ENCODE peak calls at places on chromosomes 7 and 10, in four cellular contexts. One of them, this sample, is unnamed.

GRCh38 chr10:92914478-92915066 is 66.3 kb downstream of the EXOC6 start:
- DNase-seq in naive thymus-derived CD8-positive, alpha-beta T cell: peak
- DNase-seq in RPMI7951: peak
- DNase-seq in NCI-H524 treated with DMSO at 0.1 percent for 48 hours: no peak
- DNase-seq in this sample: no peak

GRCh38 chr10:83212632-83213349 is 926.5 kb upstream of the GHITM start:
- DNase-seq in NCI-H524 treated with DMSO at 0.1 percent for 48 hours: no peak
- DNase-seq in RPMI7951: peak
- DNase-seq in naive thymus-derived CD8-positive, alpha-beta T cell: no peak
- DNase-seq in this sample: no peak

GRCh38 chr7:138546064-138546619 is 86.1 kb downstream of the TRIM24 start:
- DNase-seq in NCI-H524 treated with DMSO at 0.1 percent for 48 hours: no peak
- DNase-seq in naive thymus-derived CD8-positive, alpha-beta T cell: no peak
- DNase-seq in RPMI7951: no peak
- DNase-seq in this sample: no peak

GRCh38 chr10:127349737-127350136 is 153.3 kb upstream of the INSYN2A start:
- DNase-seq in RPMI7951: peak
- DNase-seq in NCI-H524 treated with DMSO at 0.1 percent for 48 hours: no peak
- DNase-seq in naive thymus-derived CD8-positive, alpha-beta T cell: no peak
- DNase-seq in this sample: no peak

GRCh38 chr7:51141451-51141971 is 175.1 kb downstream of the COBL start:
- DNase-seq in naive thymus-derived CD8-positive, alpha-beta T cell: no peak
- DNase-seq in NCI-H524 treated with DMSO at 0.1 percent for 48 hours: no peak
- DNase-seq in RPMI7951: peak
- DNase-seq in this sample: no peak

GRCh38 chr10:71334228-71334791 is 15.3 kb downstream of the SLC29A3 start:
- DNase-seq in RPMI7951: no peak
- DNase-seq in NCI-H524 treated with DMSO at 0.1 percent for 48 hours: no peak
- DNase-seq in naive thymus-derived CD8-positive, alpha-beta T cell: no peak
- DNase-seq in this sample: no peak

GRCh38 chr10:31583358-31583757 is 264.3 kb downstream of the ZEB1 start:
- DNase-seq in NCI-H524 treated with DMSO at 0.1 percent for 48 hours: no peak
- DNase-seq in naive thymus-derived CD8-positive, alpha-beta T cell: no peak
- DNase-seq in RPMI7951: no peak
- DNase-seq in this sample: no peak

GRCh38 chr10:33211123-33211878 is 123.2 kb downstream of the NRP1 start:
- DNase-seq in RPMI7951: peak
- DNase-seq in naive thymus-derived CD8-positive, alpha-beta T cell: no peak
- DNase-seq in NCI-H524 treated with DMSO at 0.1 percent for 48 hours: no peak
- DNase-seq in this sample: no peak

GRCh38 chr7:158710651-158711102 is 6.1 kb upstream of the NCAPG2 start:
- DNase-seq in RPMI7951: peak
- DNase-seq in naive thymus-derived CD8-positive, alpha-beta T cell: no peak
- DNase-seq in NCI-H524 treated with DMSO at 0.1 percent for 48 hours: no peak
- DNase-seq in this sample: no peak

GRCh38 chr7:135185471-135186260 is 15.2 kb upstream of the CYREN start:
- DNase-seq in RPMI7951: no peak
- DNase-seq in NCI-H524 treated with DMSO at 0.1 percent for 48 hours: no peak
- DNase-seq in naive thymus-derived CD8-positive, alpha-beta T cell: no peak
- DNase-seq in this sample: no peak

GRCh38 chr7:107902381-107902780 is 11.4 kb downstream of the DLD start:
- DNase-seq in naive thymus-derived CD8-positive, alpha-beta T cell: no peak
- DNase-seq in NCI-H524 treated with DMSO at 0.1 percent for 48 hours: no peak
- DNase-seq in RPMI7951: no peak
- DNase-seq in this sample: no peak

GRCh38 chr7:417973-418601 is 101.6 kb downstream of the PDGFA start:
- DNase-seq in NCI-H524 treated with DMSO at 0.1 percent for 48 hours: no peak
- DNase-seq in RPMI7951: no peak
- DNase-seq in naive thymus-derived CD8-positive, alpha-beta T cell: no peak
- DNase-seq in this sample: no peak

GRCh38 chr10:77138541-77138940 is 499.1 kb downstream of the KCNMA1 start:
- DNase-seq in naive thymus-derived CD8-positive, alpha-beta T cell: no peak
- DNase-seq in NCI-H524 treated with DMSO at 0.1 percent for 48 hours: no peak
- DNase-seq in RPMI7951: no peak
- DNase-seq in this sample: no peak

GRCh38 chr7:123916240-123916724 is 8.8 kb upstream of the SPAM1 start:
- DNase-seq in naive thymus-derived CD8-positive, alpha-beta T cell: no peak
- DNase-seq in RPMI7951: no peak
- DNase-seq in NCI-H524 treated with DMSO at 0.1 percent for 48 hours: no peak
- DNase-seq in this sample: no peak

GRCh38 chr7:150829426-150829825 is 22.9 kb upstream of the AOC1 start:
- DNase-seq in RPMI7951: no peak
- DNase-seq in naive thymus-derived CD8-positive, alpha-beta T cell: no peak
- DNase-seq in NCI-H524 treated with DMSO at 0.1 percent for 48 hours: no peak
- DNase-seq in this sample: no peak

GRCh38 chr7:96314402-96315108 is 7.3 kb downstream of the SLC25A13 start:
- DNase-seq in naive thymus-derived CD8-positive, alpha-beta T cell: no peak
- DNase-seq in RPMI7951: peak
- DNase-seq in NCI-H524 treated with DMSO at 0.1 percent for 48 hours: no peak
- DNase-seq in this sample: no peak

GRCh38 chr7:36279251-36279925 is 110.3 kb upstream of the ANLN start:
- DNase-seq in NCI-H524 treated with DMSO at 0.1 percent for 48 hours: no peak
- DNase-seq in naive thymus-derived CD8-positive, alpha-beta T cell: no peak
- DNase-seq in RPMI7951: no peak
- DNase-seq in this sample: no peak

GRCh38 chr10:43671659-43672555 is 23.2 kb upstream of the ZNF32 start:
- DNase-seq in naive thymus-derived CD8-positive, alpha-beta T cell: peak
- DNase-seq in NCI-H524 treated with DMSO at 0.1 percent for 48 hours: no peak
- DNase-seq in RPMI7951: peak
- DNase-seq in this sample: peak

GRCh38 chr10:33196710-33197406 is 137.6 kb downstream of the NRP1 start:
- DNase-seq in NCI-H524 treated with DMSO at 0.1 percent for 48 hours: no peak
- DNase-seq in RPMI7951: no peak
- DNase-seq in naive thymus-derived CD8-positive, alpha-beta T cell: no peak
- DNase-seq in this sample: no peak

GRCh38 chr7:3080106-3080505 is 36.4 kb upstream of the CARD11 start:
- DNase-seq in naive thymus-derived CD8-positive, alpha-beta T cell: no peak
- DNase-seq in NCI-H524 treated with DMSO at 0.1 percent for 48 hours: no peak
- DNase-seq in RPMI7951: no peak
- DNase-seq in this sample: no peak

GRCh38 chr10:117442521-117442920 is 67.3 kb upstream of the PDZD8 start:
- DNase-seq in NCI-H524 treated with DMSO at 0.1 percent for 48 hours: no peak
- DNase-seq in naive thymus-derived CD8-positive, alpha-beta T cell: no peak
- DNase-seq in RPMI7951: peak
- DNase-seq in this sample: no peak

GRCh38 chr7:82926477-82926876 is 236.2 kb downstream of the PCLO start:
- DNase-seq in NCI-H524 treated with DMSO at 0.1 percent for 48 hours: no peak
- DNase-seq in RPMI7951: no peak
- DNase-seq in naive thymus-derived CD8-positive, alpha-beta T cell: no peak
- DNase-seq in this sample: no peak

GRCh38 chr7:94289071-94289470 is 105.6 kb upstream of the COL1A2 start:
- DNase-seq in NCI-H524 treated with DMSO at 0.1 percent for 48 hours: peak
- DNase-seq in naive thymus-derived CD8-positive, alpha-beta T cell: no peak
- DNase-seq in RPMI7951: peak
- DNase-seq in this sample: no peak

GRCh38 chr7:30159698-30160143 is 24.9 kb downstream of the MTURN start:
- DNase-seq in NCI-H524 treated with DMSO at 0.1 percent for 48 hours: no peak
- DNase-seq in RPMI7951: peak
- DNase-seq in naive thymus-derived CD8-positive, alpha-beta T cell: no peak
- DNase-seq in this sample: no peak

GRCh38 chr10:955127-955819 is 23.8 kb upstream of the LARP4B start:
- DNase-seq in NCI-H524 treated with DMSO at 0.1 percent for 48 hours: no peak
- DNase-seq in RPMI7951: no peak
- DNase-seq in naive thymus-derived CD8-positive, alpha-beta T cell: no peak
- DNase-seq in this sample: no peak